ENCODE peak calls at places on chromosomes 7 and 10, in seven cellular contexts. U is CD4-positive, alpha-beta T cell; S is activated T-helper 9 cell treated with anti-CD3 and anti-CD28 coated beads, Interleukin-2, amount 50 U/mL, for 16 hours; N is stimulated activated CD8-positive, alpha-beta memory T cell treated with anti-CD3 and anti-CD28 coated beads, Interleukin-12 subunit alpha, Interleukin-12 subunit beta, amount 100 ng/mL, for 4 hours; C is mucosa of gallbladder; H is GM13976; T is NCI-H146. B is an unnamed sample.
A peak's percentile ranks its signal among the peaks of the same experiment; 100 is the strongest.

GRCh38 chr7:73560035-73560835 is 2.7 kb upstream of the BCL7B start:
- DNase-seq in U (no peak), S (no peak), N (no peak), C (no peak), H (peak; percentile 59), T (no peak), B (peak; percentile 26)

GRCh38 chr7:126993626-126994213 is 259.0 kb downstream of the GRM8 start:
- DNase-seq in U (no peak), S (no peak), N (no peak), C (no peak), H (no peak), T (no peak), B (no peak)

GRCh38 chr7:4225352-4225751 is 456.7 kb upstream of the FOXK1 start:
- DNase-seq in U (no peak), S (no peak), N (no peak), C (no peak), H (no peak), T (no peak), B (no peak)

GRCh38 chr10:78706986-78707500 is 361.7 kb upstream of the ZMIZ1 start:
- DNase-seq in U (no peak), S (no peak), N (no peak), C (no peak), H (no peak), T (peak; percentile 65), B (no peak)

GRCh38 chr7:4681218-4681851 is 760 bp upstream of the FOXK1 start:
- DNase-seq in U (no peak), S (no peak), N (no peak), C (no peak), H (no peak), T (no peak), B (no peak)

GRCh38 chr7:142754681-142755575 is 5.7 kb downstream of the PRSS1 start:
- DNase-seq in U (no peak), S (no peak), N (no peak), C (no peak), H (no peak), T (no peak), B (no peak)

GRCh38 chr10:30583778-30584415 is 45.7 kb downstream of the LYZL2 start:
- DNase-seq in U (no peak), S (no peak), N (no peak), C (peak; percentile 88), H (peak; percentile 49), T (no peak), B (peak; percentile 56)

GRCh38 chr10:35607475-35608316 is 2.6 kb downstream of the GJD4 start:
- DNase-seq in U (no peak), S (no peak), N (no peak), C (no peak), H (peak; percentile 31), T (peak; percentile 46), B (no peak)

GRCh38 chr7:30931161-30931926 is 19.7 kb downstream of the AQP1 start:
- DNase-seq in U (no peak), S (no peak), N (no peak), C (peak; percentile 86), H (peak; percentile 13), T (no peak), B (peak; percentile 88)

GRCh38 chr7:43570688-43571365 is 12.1 kb upstream of the STK17A start:
- DNase-seq in U (no peak), S (no peak), N (no peak), C (no peak), H (no peak), T (no peak), B (no peak)

GRCh38 chr7:6175642-6176041 is 96.8 kb downstream of the CYTH3 start:
- DNase-seq in U (no peak), S (no peak), N (no peak), C (no peak), H (no peak), T (no peak), B (no peak)